ENCODE peak calls at places on chromosomes 1 and 21, in four cellular contexts. H is K562, L is HepG2, S is SK-N-SH. V is an unnamed sample.

GRCh38 chr1:229950908-229951307 is 116.1 kb upstream of the GALNT2 start:
- DNase-seq in H (no peak), L (no peak), S (no peak), V (no peak)

GRCh38 chr1:993379-993995 is 6.4 kb downstream of the HES4 start:
- DNase-seq in H (no peak), L (no peak), S (peak), V (no peak)

GRCh38 chr1:247407180-247407616 is 8.8 kb upstream of the NLRP3 start:
- DNase-seq in H (no peak), L (no peak), S (no peak), V (no peak)

GRCh38 chr1:225645194-225645593 is 7.7 kb downstream of the ENAH start:
- DNase-seq in H (no peak), L (no peak), S (no peak), V (no peak)

GRCh38 chr1:101330427-101331130 is 93.8 kb downstream of the S1PR1 start:
- DNase-seq in H (no peak), L (no peak), S (no peak), V (no peak)

GRCh38 chr1:206678490-206678889 is 6.2 kb upstream of the MAPKAPK2 start:
- DNase-seq in H (no peak), L (no peak), S (no peak), V (no peak)

GRCh38 chr21:45643021-45643980 is at the start of gene PCBP3:
- DNase-seq in H (peak), L (no peak), S (peak), V (peak)

GRCh38 chr1:100362821-100363466 is 10.6 kb downstream of the CDC14A start:
- DNase-seq in H (peak), L (no peak), S (peak), V (no peak)

GRCh38 chr1:98133151-98133550 is 212.3 kb upstream of the DPYD start:
- DNase-seq in H (no peak), L (no peak), S (no peak), V (no peak)

GRCh38 chr21:30408782-30409494 is 13.1 kb downstream of the KRTAP13-1 start:
- DNase-seq in H (no peak), L (peak), S (peak), V (peak)

GRCh38 chr1:54927475-54928240 is 40.7 kb upstream of the DHCR24 start:
- DNase-seq in H (no peak), L (no peak), S (no peak), V (no peak)

GRCh38 chr21:35169574-35169973 is 120.5 kb upstream of the RUNX1 start:
- DNase-seq in H (no peak), L (no peak), S (no peak), V (no peak)

GRCh38 chr1:96214982-96215381 is 506.6 kb upstream of the PTBP2 start:
- DNase-seq in H (no peak), L (no peak), S (no peak), V (no peak)

GRCh38 chr1:81558291-81559076 is 242.2 kb upstream of the ADGRL2 start:
- DNase-seq in H (no peak), L (peak), S (no peak), V (no peak)

GRCh38 chr1:3501856-3502665 is 47.6 kb downstream of the ARHGEF16 start:
- DNase-seq in H (peak), L (peak), S (peak), V (no peak)

GRCh38 chr1:19081218-19081893 is 124.9 kb upstream of the IFFO2 start:
- DNase-seq in H (peak), L (no peak), S (no peak), V (no peak)

GRCh38 chr1:203612932-203613682 is 13.5 kb upstream of the ATP2B4 start:
- DNase-seq in H (no peak), L (no peak), S (no peak), V (no peak)

GRCh38 chr21:41411449-41412089 is 14.5 kb upstream of the MX1 start:
- DNase-seq in H (no peak), L (peak), S (no peak), V (no peak)

GRCh38 chr1:183023146-183023600 is at the start of gene LAMC1:
- DNase-seq in H (peak), L (peak), S (peak), V (no peak)

GRCh38 chr1:12177999-12178441 is 11.2 kb downstream of the TNFRSF1B start:
- DNase-seq in H (no peak), L (no peak), S (peak), V (peak)

GRCh38 chr1:30399026-30399425 is 324.4 kb downstream of the MATN1 start:
- DNase-seq in H (no peak), L (no peak), S (no peak), V (no peak)

GRCh38 chr1:65525297-65526048 is 105.0 kb downstream of the LEPR start:
- DNase-seq in H (peak), L (no peak), S (peak), V (no peak)

GRCh38 chr1:233238884-233239432 is 56.6 kb downstream of the PCNX2 start:
- DNase-seq in H (peak), L (peak), S (no peak), V (no peak)

GRCh38 chr1:25174363-25174729 is 58.0 kb downstream of the SYF2 start:
- DNase-seq in H (no peak), L (peak), S (no peak), V (no peak)

GRCh38 chr1:86703696-86704455 is 500 bp upstream of the SH3GLB1 start:
- DNase-seq in H (no peak), L (peak), S (no peak), V (no peak)

GRCh38 chr21:44823179-44823654 is 5.4 kb upstream of the SUMO3 start:
- DNase-seq in H (no peak), L (no peak), S (no peak), V (no peak)

GRCh38 chr21:45554477-45555175 is 12.4 kb upstream of the SLC19A1 start:
- DNase-seq in H (peak), L (peak), S (peak), V (peak)

GRCh38 chr21:46599251-46599572 is 5.7 kb downstream of the S100B start:
- DNase-seq in H (peak), L (peak), S (peak), V (no peak)

GRCh38 chr1:119673171-119673940 is 25.3 kb upstream of the ZNF697 start:
- DNase-seq in H (no peak), L (peak), S (no peak), V (no peak)

GRCh38 chr1:33698316-33699035 is 165.4 kb upstream of the HMGB4 start:
- DNase-seq in H (no peak), L (no peak), S (no peak), V (no peak)
- H3K27ac ChIP-seq in H (no peak), L (no peak), S (no peak), V (no peak)

GRCh38 chr1:39491146-39491921 is at the start of gene BMP8A:
- DNase-seq in H (peak), L (peak), S (peak), V (peak)
- TF ChIP-seq JUND in H (no peak), L (no peak), S (no peak), V (no peak)

DNA sequence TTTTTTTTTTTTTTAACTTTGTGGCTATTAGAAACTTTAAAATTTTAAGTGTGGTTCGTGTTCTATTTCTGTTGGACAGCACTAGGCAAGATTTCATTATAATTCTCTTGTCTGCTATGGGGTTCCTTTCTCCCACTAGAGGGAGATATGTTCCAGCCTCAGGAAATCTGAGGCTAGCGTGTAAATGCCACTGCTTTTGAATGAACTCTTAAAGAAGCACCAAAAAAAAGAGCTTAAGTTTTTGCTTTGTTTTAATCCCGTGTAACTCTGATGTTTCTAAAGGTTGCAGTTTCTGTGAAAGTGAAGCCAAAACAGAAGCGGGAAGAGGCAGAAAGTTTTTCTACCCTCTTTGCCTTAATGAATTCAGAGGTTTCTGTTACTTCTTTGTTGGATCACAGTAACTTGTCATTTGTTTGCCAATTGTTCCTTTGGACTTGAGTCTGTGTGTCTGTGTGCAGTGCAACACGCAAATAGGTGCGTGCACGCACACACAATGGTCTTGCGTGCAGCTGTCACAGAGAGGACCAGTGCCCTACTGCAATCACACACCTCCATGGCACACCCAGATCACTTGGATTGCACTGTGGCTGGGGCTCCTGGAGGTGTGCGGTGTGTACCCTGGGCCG is 32.3 kb downstream of the HHAT start:
- DNase-seq in H (no peak), L (peak), S (peak), V (peak)
- TF ChIP-seq ELF1 in H (no peak), L (no peak), S (no peak), V (no peak)

DNA sequence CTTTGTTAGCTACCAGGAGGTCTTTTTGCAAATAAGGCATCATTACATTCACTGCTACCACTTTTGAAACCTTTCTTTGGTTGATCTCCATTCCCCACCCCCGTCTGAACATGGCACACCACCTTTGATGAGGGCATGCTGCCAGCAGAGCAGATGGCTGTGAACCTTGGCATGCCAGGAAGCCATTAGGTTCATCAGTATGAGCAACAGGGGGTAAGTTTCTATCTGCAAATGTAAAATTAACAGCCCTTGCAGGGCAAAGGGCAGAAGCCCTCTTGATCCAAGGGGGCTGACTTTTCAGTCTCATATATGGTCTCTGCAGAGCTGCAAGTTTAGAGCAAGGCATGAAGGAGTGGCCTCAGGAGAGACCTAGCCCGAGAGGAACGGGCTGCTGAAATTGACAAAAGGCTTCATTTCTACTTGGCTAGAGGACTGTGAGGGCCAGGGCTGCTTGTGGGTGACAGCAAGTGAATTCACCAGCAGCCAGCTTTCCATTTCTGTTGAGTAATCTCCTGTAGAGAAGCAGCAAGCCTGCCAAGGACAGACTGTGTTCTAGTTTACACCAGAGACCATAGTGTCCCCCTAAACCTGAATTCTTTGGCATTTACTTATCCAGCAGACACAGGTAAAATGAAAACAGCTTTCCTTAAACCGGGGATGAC is 127.9 kb downstream of the ZNF326 start:
- DNase-seq in H (no peak), L (no peak), S (no peak), V (no peak)
- H3K27ac ChIP-seq in H (no peak), L (no peak), S (no peak), V (no peak)

GRCh38 chr21:33403128-33403785 is at the start of gene IFNGR2:
- DNase-seq in H (peak), L (no peak), S (peak), V (no peak)
- TF ChIP-seq JUND in H (no peak), L (no peak), S (no peak), V (no peak)

GRCh38 chr1:84785231-84785630 is 95.0 kb upstream of the SSX2IP start:
- DNase-seq in H (no peak), L (no peak), S (no peak), V (no peak)

GRCh38 chr1:84780000-84780716 is 89.9 kb upstream of the SSX2IP start:
- DNase-seq in H (no peak), L (no peak), S (no peak), V (no peak)

GRCh38 chr1:84776639-84777038 is 86.4 kb upstream of the SSX2IP start:
- DNase-seq in H (no peak), L (no peak), S (no peak), V (no peak)

GRCh38 chr1:84782881-84783280 is 92.6 kb upstream of the SSX2IP start:
- DNase-seq in H (no peak), L (no peak), S (no peak), V (no peak)

DNA sequence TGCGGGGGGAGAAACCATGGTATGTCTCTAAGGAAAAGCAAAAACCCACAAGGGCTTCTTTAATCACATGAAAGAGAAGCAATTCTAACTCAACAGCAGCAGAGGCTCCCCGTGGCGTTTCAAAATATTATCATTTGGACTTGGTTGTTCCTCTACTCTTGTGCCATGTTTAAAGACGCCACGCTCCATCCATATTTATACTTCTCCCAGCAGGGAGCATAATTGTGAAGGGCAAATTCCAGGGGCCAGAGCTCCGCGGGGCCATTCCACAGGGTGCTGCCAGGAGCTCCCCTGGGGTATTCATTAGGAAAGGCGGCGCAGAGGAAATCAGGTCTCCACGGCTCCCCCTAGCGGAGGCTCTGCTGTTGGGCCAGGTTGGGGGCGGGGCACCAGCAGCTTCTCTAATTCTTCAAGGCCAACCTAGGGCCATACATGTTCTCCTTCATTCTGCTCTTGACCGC is 92.1 kb upstream of the SSX2IP start:
- DNase-seq in H (peak), L (peak), S (peak), V (peak)
- TF ChIP-seq ELF1 in H (no peak), L (no peak), S (no peak), V (no peak)

DNA sequence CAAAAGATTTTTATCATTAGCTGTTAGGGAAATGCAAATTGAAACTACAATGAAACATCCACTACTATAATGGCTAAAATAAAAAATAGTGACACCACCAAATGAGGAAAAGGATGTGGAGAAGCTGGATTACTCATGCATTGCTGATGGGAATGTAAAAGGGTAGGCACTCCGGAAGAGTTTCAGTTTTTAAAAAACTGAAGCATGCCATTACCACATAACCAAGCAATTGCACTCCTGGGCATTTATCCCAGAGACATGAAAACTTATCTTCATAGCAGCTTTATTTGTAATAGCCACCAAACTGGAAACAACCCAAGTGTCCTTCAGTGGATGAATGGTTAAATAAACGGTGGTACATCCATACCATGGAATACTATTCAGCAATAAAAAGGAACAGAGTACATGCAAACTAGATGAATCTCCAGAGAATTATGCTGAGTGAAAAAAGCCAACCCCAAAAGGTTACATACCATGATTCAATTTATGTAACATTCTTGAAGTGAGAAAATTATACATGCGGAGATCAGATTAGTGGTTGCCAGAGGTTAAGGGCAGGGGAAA is 14.5 kb upstream of the CFAP298 start:
- DNase-seq in H (no peak), L (no peak), S (no peak), V (no peak)
- H3K27ac ChIP-seq in H (no peak), L (no peak), S (no peak), V (no peak)

DNA sequence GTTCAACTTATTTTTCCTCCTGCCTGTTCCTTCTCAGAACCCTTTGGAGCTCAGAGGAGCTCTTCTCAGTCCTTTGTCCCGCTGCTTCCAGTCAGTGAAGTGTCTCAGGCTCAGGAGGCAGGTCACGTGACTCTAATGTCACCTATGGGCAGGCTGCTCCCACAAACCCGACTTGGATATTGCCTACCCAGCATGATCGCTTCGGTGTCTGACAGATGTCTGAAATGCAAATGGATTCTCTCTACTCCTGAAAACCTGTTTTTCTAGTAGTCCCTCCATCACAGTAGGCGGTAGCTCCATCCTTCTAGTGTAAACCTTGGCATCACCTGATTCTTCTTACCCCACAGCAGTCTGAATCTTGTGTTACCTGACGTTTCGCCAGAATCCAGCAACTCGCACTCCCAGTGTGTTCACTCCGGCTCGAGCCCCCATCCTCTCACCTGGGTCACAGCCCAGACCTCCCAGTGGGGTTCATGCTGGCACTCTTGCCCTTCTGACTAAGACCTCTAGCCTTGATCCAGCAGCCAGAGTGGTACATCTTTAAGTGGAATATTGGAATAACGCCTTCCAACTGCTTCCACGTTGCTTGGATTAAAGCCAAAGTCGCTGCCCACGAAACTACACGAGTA is 5.4 kb downstream of the PADI6 start:
- DNase-seq in H (no peak), L (no peak), S (no peak), V (no peak)
- TF ChIP-seq JUND in H (no peak), L (no peak), S (no peak), V (no peak)